ENCODE peak calls at places on chromosomes 13 and 19, in nine cellular contexts. E is activated CD8-positive, alpha-beta memory T cell treated with anti-CD3 and anti-CD28 coated beads, Interleukin-2, amount 50 U/mL, for 4 hours; M is AG04450; D is H54; K is WTC11; N is stimulated activated CD4-positive, alpha-beta T cell treated with anti-CD3 and anti-CD28 coated beads, Interleukin-15, amount 100 ng/mL, for 1 hour; C is tibial nerve; O is cerebellar cortex; S is hypothalamus. U is an unnamed sample.

GRCh38 chr19:13329766-13330165 is 176.5 kb downstream of the CACNA1A start:
- DNase-seq in E (no peak), M (no peak), D (no peak), K (no peak), N (no peak), C (no peak), O (no peak), S (no peak), U (no peak)

GRCh38 chr19:13164370-13165090 is 14.3 kb downstream of the IER2 start:
- DNase-seq in E (no peak), M (no peak), D (no peak), K (peak; percentile 91), N (no peak), C (no peak), O (peak; percentile 85), S (peak; percentile 27), U (peak; percentile 91)

GRCh38 chr19:29503140-29503758 is 22.5 kb upstream of the VSTM2B start:
- DNase-seq in E (no peak), M (no peak), D (no peak), K (no peak), N (no peak), C (no peak), O (no peak), S (no peak), U (no peak)

GRCh38 chr13:99103536-99103935 is 97.1 kb upstream of the UBAC2 start:
- DNase-seq in E (no peak), M (no peak), D (no peak), K (no peak), N (no peak), C (no peak), O (peak; percentile 90), S (no peak), U (no peak)

GRCh38 chr13:32136061-32136460 is 104.5 kb downstream of the FRY start:
- DNase-seq in E (no peak), M (no peak), D (no peak), K (no peak), N (no peak), C (no peak), O (no peak), S (no peak), U (no peak)

GRCh38 chr19:21749090-21749489 is 18.3 kb downstream of the ZNF100 start:
- DNase-seq in E (no peak), M (no peak), D (no peak), K (no peak), N (no peak), C (no peak), O (no peak), S (no peak), U (no peak)

GRCh38 chr13:18952225-18953016 is 229.2 kb downstream of the TUBA3C start:
- DNase-seq in E (no peak), M (no peak), D (no peak), K (no peak), N (no peak), C (no peak), O (no peak), S (no peak), U (no peak)

GRCh38 chr19:55069137-55069858 is 6.3 kb upstream of the RDH13 start:
- DNase-seq in E (no peak), M (no peak), D (peak; percentile 92), K (peak; percentile 50), N (no peak), C (no peak), O (no peak), S (no peak), U (peak; percentile 69)

GRCh38 chr13:90068658-90069057 is 1278.8 kb upstream of the MIR17HG start:
- DNase-seq in E (no peak), M (no peak), D (no peak), K (no peak), N (no peak), C (no peak), O (no peak), S (no peak), U (no peak)